ENCODE peak calls at places on chromosome X, in five cellular contexts. E is ureter; C is GF-D8; H is psoas muscle; S is effector memory CD4-positive, alpha-beta T cell. O is an unnamed sample.

GRCh38 chrX:16578218-16578617 is 71.7 kb upstream of the S100G start:
- DNase-seq in E (no peak), C (no peak), H (no peak), S (no peak), O (no peak)

GRCh38 chrX:133888941-133889340 is 96.5 kb downstream of the GPC3 start:
- DNase-seq in E (no peak), C (no peak), H (no peak), S (no peak), O (no peak)

GRCh38 chrX:78796916-78797315 is 49.4 kb downstream of the LPAR4 start:
- DNase-seq in E (no peak), C (peak), H (no peak), S (no peak), O (no peak)

GRCh38 chrX:44953734-44954502 is 80.9 kb downstream of the KDM6A start:
- DNase-seq in E (no peak), C (no peak), H (no peak), S (no peak), O (no peak)

GRCh38 chrX:48520976-48521352 is 644 bp upstream of the EBP start:
- DNase-seq in E (no peak), C (no peak), H (no peak), S (no peak), O (no peak)

GRCh38 chrX:41720125-41720780 is 3.7 kb upstream of the GPR82 start:
- DNase-seq in E (no peak), C (no peak), H (no peak), S (no peak), O (peak)

GRCh38 chrX:15129412-15129811 is 140.5 kb downstream of the ASB9 start:
- DNase-seq in E (no peak), C (no peak), H (no peak), S (no peak), O (no peak)

GRCh38 chrX:155612312-155613224 is at the start of gene TMLHE:
- DNase-seq in E (peak), C (no peak), H (peak), S (peak), O (peak)

GRCh38 chrX:48496660-48497059 is 12.1 kb upstream of the PORCN start:
- DNase-seq in E (no peak), C (no peak), H (no peak), S (no peak), O (no peak)

GRCh38 chrX:50827996-50828395 is 14.0 kb upstream of the SHROOM4 start:
- DNase-seq in E (no peak), C (no peak), H (no peak), S (no peak), O (no peak)

GRCh38 chrX:46617906-46618305 is 44.3 kb downstream of the CHST7 start:
- DNase-seq in E (no peak), C (no peak), H (no peak), S (no peak), O (no peak)

GRCh38 chrX:37846934-37847732 is at the start of gene DYNLT3:
- DNase-seq in E (peak), C (no peak), H (peak), S (peak), O (peak)

GRCh38 chrX:2370436-2370835 is 130.3 kb downstream of the DHRSX start:
- DNase-seq in E (no peak), C (no peak), H (no peak), S (no peak), O (no peak)

GRCh38 chrX:43707812-43708548 is 51.9 kb downstream of the MAOA start:
- DNase-seq in E (no peak), C (no peak), H (peak), S (no peak), O (no peak)

GRCh38 chrX:129360175-129360574 is 163.1 kb downstream of the SMARCA1 start:
- DNase-seq in E (no peak), C (no peak), H (no peak), S (peak), O (no peak)

GRCh38 chrX:107730298-107730655 is 45.3 kb downstream of the TSC22D3 start:
- DNase-seq in E (no peak), C (no peak), H (no peak), S (no peak), O (no peak)

GRCh38 chrX:24799565-24799964 is 105.8 kb downstream of the POLA1 start:
- DNase-seq in E (no peak), C (no peak), H (no peak), S (no peak), O (no peak)

GRCh38 chrX:47200385-47201150 is 6.9 kb downstream of the UBA1 start:
- DNase-seq in E (no peak), C (no peak), H (peak), S (no peak), O (no peak)

GRCh38 chrX:130695931-130696330 is 207.1 kb downstream of the ENOX2 start:
- DNase-seq in E (no peak), C (no peak), H (no peak), S (no peak), O (no peak)

GRCh38 chrX:78595901-78596502 is 63.1 kb downstream of the RTL3 start:
- DNase-seq in E (no peak), C (no peak), H (no peak), S (no peak), O (no peak)

GRCh38 chrX:150269613-150270254 is 93.4 kb upstream of the MAMLD1 start:
- DNase-seq in E (no peak), C (no peak), H (no peak), S (no peak), O (no peak)

GRCh38 chrX:63350979-63351616 is at the start of gene SPIN4:
- DNase-seq in E (peak), C (peak), H (peak), S (peak), O (peak)

GRCh38 chrX:47499291-47499690 is 16.3 kb upstream of the ZNF41 start:
- DNase-seq in E (no peak), C (no peak), H (no peak), S (no peak), O (no peak)

GRCh38 chrX:41133551-41133950 is 48.3 kb downstream of the USP9X start:
- DNase-seq in E (no peak), C (no peak), H (no peak), S (no peak), O (no peak)

GRCh38 chrX:12901486-12901885 is 4.9 kb upstream of the TLR8 start:
- DNase-seq in E (peak), C (no peak), H (peak), S (peak), O (peak)

GRCh38 chrX:55120767-55121358 is 32.0 kb downstream of the PAGE2 start:
- DNase-seq in E (no peak), C (no peak), H (no peak), S (no peak), O (no peak)